ENCODE peak calls at places on chromosome 15, in seven cellular contexts. W is psoas muscle, Y is lower lobe of right lung, N is SK-N-SH, G is spleen, J is mammary epithelial cell, X is heart left ventricle. P is an unnamed sample.

GRCh38 chr15:96322401-96323249 is 7.9 kb upstream of the NR2F2 start:
- DNase-seq in W (peak), Y (peak), N (no peak), G (no peak), J (no peak), X (peak), P (no peak)

GRCh38 chr15:31399544-31400171 is 73.0 kb downstream of the KLF13 start:
- DNase-seq in W (no peak), Y (no peak), N (no peak), G (no peak), J (peak), X (peak), P (no peak)

GRCh38 chr15:43220991-43221403 is at the start of gene EPB42:
- DNase-seq in W (no peak), Y (no peak), N (no peak), G (no peak), J (no peak), X (no peak), P (no peak)

GRCh38 chr15:78049691-78050440 is 27.6 kb downstream of the TBC1D2B start:
- DNase-seq in W (no peak), Y (peak), N (no peak), G (peak), J (peak), X (no peak), P (no peak)

GRCh38 chr15:84599906-84600305 is 903 bp upstream of the ZSCAN2 start:
- DNase-seq in W (no peak), Y (no peak), N (no peak), G (peak), J (no peak), X (no peak), P (no peak)

GRCh38 chr15:72599855-72600464 is 54.5 kb upstream of the GOLGA6B start:
- DNase-seq in W (no peak), Y (no peak), N (peak), G (no peak), J (peak), X (no peak), P (peak)

GRCh38 chr15:65060641-65061397 is 7.0 kb downstream of the RASL12 start:
- DNase-seq in W (no peak), Y (no peak), N (no peak), G (peak), J (no peak), X (no peak), P (no peak)

GRCh38 chr15:52682776-52683175 is 3.6 kb upstream of the ATOSA start:
- DNase-seq in W (no peak), Y (no peak), N (no peak), G (no peak), J (no peak), X (no peak), P (no peak)

GRCh38 chr15:50996641-50997040 is 88.2 kb downstream of the AP4E1 start:
- DNase-seq in W (no peak), Y (no peak), N (no peak), G (no peak), J (peak), X (no peak), P (peak)

GRCh38 chr15:73283341-73283962 is 85.3 kb downstream of the HCN4 start:
- DNase-seq in W (no peak), Y (no peak), N (no peak), G (no peak), J (no peak), X (no peak), P (no peak)

GRCh38 chr15:90665288-90666134 is 51.6 kb upstream of the BLM start:
- DNase-seq in W (peak), Y (peak), N (peak), G (peak), J (peak), X (peak), P (peak)

GRCh38 chr15:73941044-73941443 is 14.8 kb downstream of the LOXL1 start:
- DNase-seq in W (no peak), Y (peak), N (no peak), G (peak), J (no peak), X (no peak), P (no peak)

GRCh38 chr15:57025264-57025939 is 107.0 kb downstream of the TCF12 start:
- DNase-seq in W (no peak), Y (no peak), N (no peak), G (no peak), J (peak), X (no peak), P (peak)

GRCh38 chr15:29316422-29316821 is 46.8 kb upstream of the NSMCE3 start:
- DNase-seq in W (no peak), Y (no peak), N (no peak), G (no peak), J (no peak), X (no peak), P (no peak)
- TF ChIP-seq CTCF in W (no peak), Y (no peak), N (no peak), G (no peak), J (no peak), X (no peak), P (no peak)

DNA sequence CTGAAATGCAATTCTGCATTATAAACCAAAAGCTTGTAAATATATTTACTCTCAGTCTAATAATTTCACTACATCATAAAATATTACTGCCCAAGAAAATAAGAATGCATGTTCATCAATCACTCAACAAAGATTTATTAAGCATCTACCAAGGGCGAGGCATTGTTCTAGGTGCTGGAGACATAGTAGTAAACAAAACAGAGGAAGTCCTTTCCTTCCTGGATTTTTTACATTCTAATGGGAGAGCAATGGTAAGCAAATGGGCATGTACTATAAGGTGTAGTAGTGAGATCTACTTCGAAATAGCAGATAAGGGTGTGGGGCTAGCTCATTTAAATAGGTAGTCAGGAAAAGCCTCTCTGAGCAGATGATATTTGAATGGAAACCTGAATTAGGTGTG is 10.8 kb upstream of the ZFYVE19 start:
- DNase-seq in W (no peak), Y (no peak), N (no peak), G (no peak), J (no peak), X (no peak), P (no peak)
- H3K27ac ChIP-seq in W (no peak), Y (no peak), N (no peak), G (no peak), J (no peak), X (no peak), P (no peak)

GRCh38 chr15:55993804-55994539 is 560 bp upstream of the NEDD4 start:
- DNase-seq in W (no peak), Y (no peak), N (peak), G (no peak), J (peak), X (peak), P (peak)
- TF ChIP-seq CTCF in W (no peak), Y (no peak), N (peak), G (no peak), J (peak), X (no peak), P (peak)

GRCh38 chr15:68298336-68298735 is 20.8 kb downstream of the FEM1B start:
- DNase-seq in W (no peak), Y (no peak), N (no peak), G (peak), J (no peak), X (no peak), P (no peak)

GRCh38 chr15:68301300-68301699 is 23.8 kb downstream of the FEM1B start:
- DNase-seq in W (no peak), Y (no peak), N (no peak), G (peak), J (no peak), X (no peak), P (no peak)

GRCh38 chr15:68298882-68299381 is 21.4 kb downstream of the FEM1B start:
- DNase-seq in W (no peak), Y (no peak), N (no peak), G (peak), J (no peak), X (no peak), P (no peak)

GRCh38 chr15:68300115-68300940 is 22.8 kb downstream of the FEM1B start:
- DNase-seq in W (no peak), Y (no peak), N (no peak), G (peak), J (no peak), X (no peak), P (no peak)

GRCh38 chr15:68299436-68299835 is 21.9 kb downstream of the FEM1B start:
- DNase-seq in W (no peak), Y (no peak), N (no peak), G (peak), J (no peak), X (no peak), P (no peak)
- H3K27ac ChIP-seq in W (no peak), Y (peak), N (no peak), G (peak), J (no peak), X (peak), P (no peak)

GRCh38 chr15:80090879-80091503 is 31.5 kb downstream of the ZFAND6 start:
- DNase-seq in W (no peak), Y (no peak), N (no peak), G (no peak), J (no peak), X (no peak), P (no peak)
- TF ChIP-seq CTCF in W (peak), Y (peak), N (peak), G (peak), J (peak), X (no peak), P (peak)

GRCh38 chr15:80997692-80998091 is 3.0 kb upstream of the TLNRD1 start:
- DNase-seq in W (no peak), Y (no peak), N (no peak), G (no peak), J (no peak), X (no peak), P (no peak)
- H3K27ac ChIP-seq in W (no peak), Y (no peak), N (no peak), G (peak), J (no peak), X (no peak), P (no peak)

DNA sequence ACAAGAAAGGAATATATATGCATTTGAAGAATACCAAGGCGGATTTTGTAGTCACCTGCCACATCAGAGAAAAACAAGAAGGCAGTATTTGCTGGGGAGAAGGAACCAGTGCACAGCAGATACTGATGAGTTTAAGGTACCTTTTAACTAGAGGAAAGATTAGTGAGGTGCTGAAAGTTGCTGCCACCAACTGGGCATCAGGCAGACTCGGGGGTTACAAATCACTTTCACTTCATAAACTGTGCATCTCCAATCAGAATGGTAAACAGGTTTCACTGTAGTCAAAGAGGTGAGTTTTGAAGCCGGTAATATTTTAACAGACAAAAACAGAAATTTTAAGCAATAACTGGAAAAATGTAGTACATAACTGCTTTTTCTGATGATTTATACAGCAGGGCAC is 4.1 kb downstream of the FBN1 start:
- DNase-seq in W (no peak), Y (no peak), N (peak), G (no peak), J (peak), X (no peak), P (no peak)
- TF ChIP-seq CTCF in W (no peak), Y (peak), N (peak), G (no peak), J (peak), X (peak), P (peak)

DNA sequence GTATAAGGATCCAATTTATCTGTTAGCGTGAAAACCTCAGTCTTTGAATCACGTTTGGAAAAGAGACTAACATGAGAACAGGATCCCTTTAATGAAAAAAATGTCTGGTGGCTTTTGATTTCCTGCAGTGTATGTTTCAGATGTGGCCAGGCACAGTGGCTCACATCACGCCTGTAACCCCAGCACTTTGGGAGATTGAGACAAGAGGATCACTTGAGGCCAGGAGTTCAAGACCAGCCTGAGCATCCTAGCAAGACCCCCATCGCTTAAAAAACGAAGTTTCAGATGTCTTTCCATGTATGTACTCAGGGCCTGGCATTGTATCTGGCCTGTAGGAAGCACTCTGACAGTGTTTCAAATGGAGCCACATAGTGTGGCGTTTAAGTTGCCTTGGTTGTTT is 169.3 kb downstream of the KLHL25 start:
- DNase-seq in W (no peak), Y (no peak), N (no peak), G (no peak), J (no peak), X (no peak), P (no peak)
- H3K27ac ChIP-seq in W (peak), Y (peak), N (no peak), G (peak), J (no peak), X (peak), P (no peak)